ENCODE peak calls at places on chromosomes 4 and X, in seven cellular contexts. B is stomach, S is right cardiac atrium, V is ovary, W is tibial artery, G is heart right ventricle, M is pancreas. O is an unnamed sample.

GRCh38 chr4:59247032-59247431 is 1953.1 kb upstream of the ADGRL3 start:
- DNase-seq in V (no peak), G (no peak), M (no peak), W (no peak), S (no peak), B (no peak), O (no peak)

GRCh38 chr4:45442466-45442865 is 681.4 kb downstream of the GABRG1 start:
- DNase-seq in G (no peak), V (no peak), M (no peak), S (no peak), W (no peak), B (no peak), O (no peak)

GRCh38 chr4:142095886-142096605 is 459.7 kb downstream of the IL15 start:
- DNase-seq in M (no peak), S (no peak), V (no peak), G (no peak), W (peak), B (no peak), O (no peak)

GRCh38 chr4:2286904-2287593 is 25.1 kb upstream of the MXD4 start:
- DNase-seq in B (no peak), V (no peak), M (peak), W (peak), S (peak), G (no peak), O (no peak)

GRCh38 chr4:4299006-4299405 is 9.0 kb downstream of the ZBTB49 start:
- DNase-seq in S (no peak), G (no peak), M (no peak), B (peak), V (no peak), W (no peak), O (no peak)

GRCh38 chrX:78329486-78329885 is 2.1 kb upstream of the CYSLTR1 start:
- DNase-seq in S (no peak), V (no peak), M (no peak), B (no peak), W (no peak), G (no peak), O (no peak)

GRCh38 chr4:24748023-24748422 is 47.4 kb upstream of the SOD3 start:
- DNase-seq in W (no peak), M (no peak), G (no peak), B (no peak), S (no peak), V (no peak), O (no peak)

GRCh38 chr4:147927377-147928137 is 195.7 kb downstream of the ARHGAP10 start:
- DNase-seq in M (no peak), W (no peak), S (peak), B (no peak), G (peak), V (no peak), O (no peak)

GRCh38 chr4:146520894-146521542 is 722 bp downstream of the SLC10A7 start:
- DNase-seq in B (peak), S (peak), M (peak), V (no peak), G (no peak), W (no peak), O (no peak)

GRCh38 chrX:87583679-87584078 is 66.1 kb downstream of the KLHL4 start:
- DNase-seq in M (peak), B (peak), S (no peak), G (no peak), V (no peak), W (no peak), O (no peak)

GRCh38 chr4:131526686-131527085 is 1622.4 kb upstream of the PCDH10 start:
- DNase-seq in B (no peak), V (no peak), S (no peak), W (no peak), G (no peak), M (no peak), O (no peak)

GRCh38 chr4:28557755-28558154 is 1697.1 kb downstream of the STIM2 start:
- DNase-seq in M (no peak), W (no peak), S (no peak), G (no peak), V (no peak), B (no peak), O (no peak)

GRCh38 chr4:46432923-46433322 is 43.0 kb upstream of the GABRA2 start:
- DNase-seq in M (no peak), S (no peak), W (no peak), V (no peak), B (no peak), G (no peak), O (no peak)

GRCh38 chr4:183599690-183600089 is 59.3 kb downstream of the RWDD4 start:
- DNase-seq in W (no peak), G (no peak), M (no peak), V (no peak), S (no peak), B (no peak), O (no peak)

GRCh38 chrX:108224218-108224617 is 132.6 kb downstream of the ATG4A start:
- DNase-seq in W (no peak), B (no peak), V (peak), S (peak), M (no peak), G (peak), O (no peak)

GRCh38 chr4:24783506-24783905 is 11.9 kb upstream of the SOD3 start:
- DNase-seq in V (no peak), M (no peak), G (no peak), B (no peak), W (no peak), S (no peak), O (no peak)

GRCh38 chr4:100843897-100844296 is 326.1 kb upstream of the EMCN start:
- DNase-seq in S (no peak), W (no peak), B (no peak), G (no peak), M (no peak), V (no peak), O (no peak)

DNA sequence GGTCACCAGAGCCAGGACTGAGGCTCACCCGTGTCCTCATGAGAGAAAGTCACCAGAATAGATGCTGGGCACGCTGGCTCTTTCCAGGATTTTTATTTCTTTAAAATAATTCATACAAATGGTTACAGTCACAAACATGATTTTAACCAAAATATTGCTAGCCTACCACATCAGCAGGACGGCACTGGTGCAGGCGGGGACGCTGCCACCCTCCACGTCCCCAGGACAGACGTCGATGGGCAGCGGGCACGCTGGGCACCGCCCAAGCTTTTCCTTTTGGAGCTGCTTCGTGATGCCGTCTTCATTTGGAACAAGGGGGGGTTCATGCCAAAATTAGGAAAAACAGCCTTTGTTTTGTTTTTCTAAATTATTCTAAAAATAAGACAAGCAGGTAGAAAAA is 37.6 kb downstream of the CTBP1 start:
- DNase-seq in B (no peak), G (peak), W (no peak), S (peak), V (no peak), M (no peak), O (no peak)
- H3K27ac ChIP-seq in B (no peak), G (no peak), W (peak), S (no peak), V (no peak), M (no peak), O (no peak)

DNA sequence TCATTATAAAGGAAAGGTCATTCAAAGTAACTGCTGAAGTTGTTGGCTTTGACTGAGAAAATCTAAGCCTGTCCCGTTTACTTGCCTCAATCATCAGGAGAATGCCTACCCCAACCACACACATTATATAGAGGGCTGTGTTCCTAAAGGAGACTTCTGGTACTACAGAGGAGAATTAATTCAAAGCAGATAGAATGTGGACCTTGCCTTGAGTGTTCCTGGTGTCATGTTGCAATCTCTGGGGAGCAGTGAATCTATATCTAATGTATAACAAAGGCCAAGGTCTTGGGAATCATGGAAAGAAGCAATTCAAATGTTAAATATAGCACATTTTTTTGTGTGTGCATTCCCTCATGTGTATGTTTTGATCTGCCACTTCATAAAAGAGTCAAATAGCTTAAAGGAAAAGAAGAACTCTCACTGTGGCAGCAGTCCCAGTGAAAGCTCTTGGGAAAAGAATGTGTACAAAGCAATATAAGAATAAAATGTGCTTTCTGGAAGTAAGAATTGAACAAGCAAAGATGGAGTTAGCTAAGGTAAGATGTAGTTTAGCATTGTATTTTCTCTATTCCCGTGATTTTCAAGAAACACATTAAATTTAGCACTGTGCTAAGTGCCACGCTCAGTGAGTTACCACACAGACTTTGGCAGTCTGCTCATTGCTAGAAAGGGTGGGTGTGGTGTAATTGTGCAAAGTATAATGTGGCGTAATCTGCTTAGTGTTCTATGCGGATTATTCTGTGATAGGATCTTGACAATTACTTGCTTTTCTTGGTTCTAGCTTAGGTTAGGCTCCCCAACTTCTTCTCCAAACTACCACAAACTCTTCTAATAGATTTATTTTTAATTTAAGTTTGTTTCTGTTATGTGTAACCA is 13.7 kb downstream of the ADH6 start:
- DNase-seq in W (peak), B (no peak), S (peak), M (no peak), V (no peak), G (no peak), O (no peak)
- H3K27ac ChIP-seq in W (peak), B (no peak), S (no peak), M (no peak), V (no peak), G (no peak), O (no peak)

GRCh38 chrX:48913605-48914366 is 2.3 kb upstream of the SLC35A2 start:
- DNase-seq in M (no peak), G (no peak), S (no peak), W (no peak), V (no peak), B (no peak), O (no peak)
- H3K27ac ChIP-seq in M (no peak), G (no peak), S (no peak), W (no peak), V (no peak), B (no peak), O (no peak)

GRCh38 chr4:38693531-38693930 is 29.5 kb downstream of the KLF3 start:
- DNase-seq in S (no peak), G (no peak), B (no peak), V (no peak), W (no peak), M (no peak), O (no peak)
- H3K27ac ChIP-seq in S (no peak), G (no peak), B (no peak), V (no peak), W (no peak), M (no peak), O (no peak)

DNA sequence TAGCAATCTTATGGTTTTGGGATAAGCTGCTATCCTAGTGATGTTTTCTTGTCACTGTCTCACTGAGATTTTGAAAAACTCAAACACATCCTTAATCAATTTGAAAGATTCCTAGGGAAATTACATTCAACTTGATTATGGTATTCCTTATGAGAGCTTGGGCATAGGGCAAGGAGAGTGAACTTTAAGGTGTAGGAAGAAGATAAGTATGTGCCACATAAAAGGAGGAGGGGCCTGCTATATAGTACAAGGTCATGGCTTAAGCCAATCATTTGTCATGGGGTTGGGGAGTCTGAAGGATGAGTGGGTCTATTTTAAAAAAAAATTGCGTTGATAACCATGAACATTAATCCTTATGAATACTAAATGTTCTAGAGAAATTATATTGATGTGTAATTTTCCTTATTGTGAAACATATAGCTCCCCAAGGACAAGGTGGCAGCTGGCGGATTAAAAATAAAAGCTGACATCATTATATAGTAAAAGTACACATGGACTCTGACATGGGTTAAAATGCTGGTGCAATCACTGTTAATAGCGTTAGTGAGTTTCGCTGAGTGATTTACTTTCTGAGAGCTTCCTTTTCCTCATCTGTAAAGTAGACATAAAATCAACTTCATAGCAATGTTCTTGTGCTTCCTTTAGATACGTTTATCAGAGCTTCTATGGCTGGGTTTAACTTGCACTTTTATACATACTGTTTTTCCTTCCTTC is 17.4 kb downstream of the GALNT7 start:
- DNase-seq in V (no peak), M (no peak), W (no peak), G (no peak), S (no peak), B (no peak), O (no peak)
- H3K27ac ChIP-seq in V (no peak), M (no peak), W (no peak), G (no peak), S (no peak), B (no peak), O (no peak)

GRCh38 chr4:86497980-86498379 is 96.1 kb upstream of the PTPN13 start:
- DNase-seq in V (no peak), W (no peak), B (no peak), S (peak), G (no peak), M (no peak), O (no peak)
- H3K27ac ChIP-seq in V (no peak), W (no peak), B (no peak), S (no peak), G (no peak), M (no peak), O (no peak)

GRCh38 chr4:112859456-112860184 is 189.8 kb upstream of the ANK2 start:
- DNase-seq in B (no peak), M (no peak), V (no peak), G (no peak), W (no peak), S (no peak), O (no peak)
- H3K27ac ChIP-seq in B (no peak), M (no peak), V (no peak), G (no peak), W (no peak), S (no peak), O (peak)

GRCh38 chrX:49165901-49166881 is 3.6 kb downstream of the MAGIX start:
- DNase-seq in W (peak), V (peak), B (peak), G (peak), M (peak), S (peak), O (no peak)
- H3K27ac ChIP-seq in W (peak), V (peak), B (peak), G (peak), M (peak), S (peak), O (peak)

DNA sequence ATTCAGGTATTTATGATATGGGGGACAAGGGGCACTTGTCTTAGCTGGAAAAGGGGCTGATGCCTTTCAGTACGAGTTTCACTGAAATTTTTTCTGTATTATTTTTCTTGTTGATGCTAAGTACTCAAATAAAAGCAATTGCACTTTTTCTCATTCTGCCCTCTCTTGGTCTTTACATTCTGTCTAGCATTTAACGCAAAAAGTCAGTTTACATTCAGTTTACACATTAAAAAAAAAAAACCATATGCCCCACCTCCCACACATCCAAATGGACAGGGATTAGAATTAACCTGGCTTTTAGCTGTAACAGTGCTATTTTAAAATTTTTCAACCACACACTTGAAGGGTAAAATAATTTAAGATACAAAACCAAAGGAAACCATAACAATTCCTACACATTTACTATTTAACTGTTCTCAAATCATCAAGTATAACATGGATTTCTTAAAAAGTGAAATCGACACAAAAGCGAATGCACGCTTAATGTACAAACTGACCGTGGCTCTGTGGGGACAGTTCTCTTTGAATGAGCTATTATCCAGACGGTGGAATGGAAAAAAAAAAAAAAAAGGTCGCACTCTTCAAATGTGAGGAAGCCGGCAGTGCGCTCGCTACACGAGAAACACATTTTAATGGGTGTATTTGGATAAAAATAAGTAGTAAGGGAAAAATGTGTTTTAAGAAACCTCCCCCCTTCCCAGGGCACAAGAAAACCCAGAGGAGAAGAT is 1.4 kb downstream of the AMMECR1 start:
- DNase-seq in S (no peak), G (no peak), M (no peak), W (no peak), B (no peak), V (no peak), O (no peak)
- H3K27ac ChIP-seq in S (no peak), G (no peak), M (no peak), W (no peak), B (no peak), V (no peak), O (no peak)

DNA sequence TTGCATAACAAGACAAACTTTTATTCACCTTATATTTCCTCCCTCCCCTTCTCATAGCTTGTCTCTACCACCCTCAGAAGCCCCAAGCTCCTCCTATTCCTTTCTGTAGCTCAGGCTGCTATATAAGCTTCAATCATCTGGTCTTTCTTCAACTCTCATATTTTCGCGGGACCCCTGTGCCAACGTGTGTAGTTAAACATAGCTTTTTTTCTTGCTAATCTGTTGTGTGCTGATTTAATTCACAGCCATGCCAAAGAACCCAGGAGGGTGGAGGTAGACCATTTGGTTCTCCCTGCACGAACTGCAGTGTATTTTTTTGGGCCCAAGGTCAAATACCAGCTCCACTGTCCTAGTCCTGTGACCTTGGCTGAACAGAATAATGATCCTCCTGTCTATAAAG is 21.0 kb upstream of the CD38 start:
- DNase-seq in B (no peak), V (no peak), S (no peak), W (no peak), M (no peak), G (no peak), O (no peak)
- H3K27ac ChIP-seq in B (no peak), V (no peak), S (no peak), W (no peak), M (no peak), G (no peak), O (no peak)